ENCODE peak calls at places on chromosomes 2 and 18, in six cellular contexts. F is NCI-H1105 treated with DMSO at 0.1 percent for 48 hours; U is T follicular helper cell; K is HCEC 1CT; D is AG04450; X is activated CD8-positive, alpha-beta memory T cell treated with anti-CD3 and anti-CD28 coated beads, Interleukin-2, amount 50 U/mL, for 48 hours. S is an unnamed sample.

GRCh38 chr2:174681983-174682577 is 82.2 kb downstream of the CHRNA1 start:
- DNase-seq in F (peak; percentile 6), U (peak; percentile 19), K (no peak), D (no peak), X (peak; percentile 76), S (peak; percentile 27)

GRCh38 chr2:106900130-106900529 is 14.2 kb upstream of the ST6GAL2 start:
- DNase-seq in F (no peak), U (no peak), K (no peak), D (no peak), X (no peak), S (no peak)

GRCh38 chr2:62858231-62858832 is 152.8 kb downstream of the EHBP1 start:
- DNase-seq in F (no peak), U (no peak), K (no peak), D (no peak), X (no peak), S (no peak)

GRCh38 chr2:32427672-32428622 is 71.1 kb downstream of the BIRC6 start:
- DNase-seq in F (peak; percentile 19), U (no peak), K (no peak), D (no peak), X (no peak), S (no peak)

GRCh38 chr2:23287250-23287704 is 97.7 kb upstream of the KLHL29 start:
- DNase-seq in F (no peak), U (no peak), K (peak; percentile 36), D (peak; percentile 8), X (no peak), S (no peak)

GRCh38 chr2:204505946-204506345 is 39.3 kb upstream of the PARD3B start:
- DNase-seq in F (no peak), U (no peak), K (peak; percentile 2), D (no peak), X (no peak), S (no peak)

GRCh38 chr2:78541451-78542267 is 483.8 kb upstream of the REG3G start:
- DNase-seq in F (peak; percentile 83), U (no peak), K (no peak), D (no peak), X (no peak), S (no peak)

GRCh38 chr2:113818382-113818951 is 62.0 kb upstream of the SLC35F5 start:
- DNase-seq in F (no peak), U (no peak), K (peak; percentile 98), D (peak; percentile 98), X (no peak), S (no peak)

GRCh38 chr18:27713037-27713726 is 463.7 kb downstream of the CDH2 start:
- DNase-seq in F (peak; percentile 55), U (no peak), K (no peak), D (no peak), X (no peak), S (no peak)

GRCh38 chr2:235263205-235264120 is 230.4 kb upstream of the AGAP1 start:
- DNase-seq in F (no peak), U (no peak), K (peak; percentile 84), D (peak; percentile 70), X (no peak), S (no peak)

GRCh38 chr2:25664531-25665307 is 8.7 kb downstream of the DTNB start:
- DNase-seq in F (peak; percentile 26), U (no peak), K (peak; percentile 57), D (peak; percentile 44), X (no peak), S (no peak)

GRCh38 chr2:188207554-188207953 is 84.1 kb upstream of the GULP1 start:
- DNase-seq in F (no peak), U (no peak), K (no peak), D (no peak), X (no peak), S (no peak)

GRCh38 chr2:174327958-174328308 is 6.8 kb upstream of the SP9 start:
- DNase-seq in F (no peak), U (no peak), K (no peak), D (no peak), X (no peak), S (no peak)

GRCh38 chr18:2570772-2571199 is 519 bp downstream of the METTL4 start:
- DNase-seq in F (peak; percentile 69), U (peak; percentile 48), K (peak; percentile 57), D (peak; percentile 32), X (peak; percentile 80), S (peak; percentile 54)

GRCh38 chr18:76006151-76006550 is 488.9 kb downstream of the ZNF516 start:
- DNase-seq in F (no peak), U (no peak), K (no peak), D (no peak), X (no peak), S (no peak)

GRCh38 chr2:219358170-219359075 is 25.9 kb upstream of the RESP18 start:
- DNase-seq in F (peak; percentile 13), U (no peak), K (no peak), D (no peak), X (peak; percentile 68), S (no peak)

GRCh38 chr18:79472946-79473345 is 77.2 kb downstream of the NFATC1 start:
- DNase-seq in F (no peak), U (no peak), K (no peak), D (no peak), X (no peak), S (no peak)

GRCh38 chr2:46963961-46964673 is 48.5 kb upstream of the MCFD2 start:
- DNase-seq in F (no peak), U (no peak), K (no peak), D (no peak), X (no peak), S (no peak)

S was measured in T-helper 9 cell.